ENCODE peak calls at places on chromosomes 6 and 20, in four cellular contexts. L is adrenal gland, Z is HCT116, P is IMR-90. X is an unnamed sample. For H3K4me1, the result is how much of the 10 kb centered on the place peaks cover.

GRCh38 chr20:49345538-49345937 is 67.7 kb upstream of the ZNFX1 start:
- DNase-seq in L (no peak), P (peak), Z (no peak), X (peak)

GRCh38 chr20:62632575-62632974 is 9.7 kb upstream of the SLCO4A1 start:
- DNase-seq in Z (no peak), L (no peak), P (no peak), X (no peak)

GRCh38 chr6:122871079-122871478 is 82.0 kb downstream of the SMPDL3A start:
- DNase-seq in P (no peak), Z (no peak), L (no peak), X (no peak)

GRCh38 chr6:72626126-72626525 is 4.3 kb downstream of the KCNQ5 start:
- DNase-seq in P (no peak), L (no peak), Z (no peak), X (no peak)

GRCh38 chr6:132931937-132932336 is 117.6 kb downstream of the RPS12 start:
- DNase-seq in L (no peak), Z (no peak), P (peak), X (peak)

GRCh38 chr6:169589699-169590257 is 112.1 kb downstream of the WDR27 start:
- DNase-seq in L (no peak), Z (no peak), P (no peak), X (peak)

GRCh38 chr6:168616807-168617756 is 176.1 kb downstream of the SMOC2 start:
- DNase-seq in Z (no peak), P (no peak), L (peak), X (no peak)

GRCh38 chr6:29626948-29627761 is 5.8 kb downstream of the GABBR1 start:
- DNase-seq in P (no peak), L (no peak), Z (no peak), X (no peak)

GRCh38 chr20:2453792-2454191 is 16.8 kb downstream of the SNRPB start:
- DNase-seq in L (no peak), P (no peak), Z (no peak), X (no peak)

GRCh38 chr20:58297394-58297793 is 12.1 kb upstream of the RAB22A start:
- DNase-seq in P (no peak), Z (no peak), L (no peak), X (no peak)

GRCh38 chr20:16472045-16472872 is 101.0 kb downstream of the KIF16B start:
- DNase-seq in P (peak), L (no peak), Z (no peak), X (no peak)

GRCh38 chr6:112289039-112289566 is 34.7 kb upstream of the LAMA4 start:
- DNase-seq in L (peak), Z (no peak), P (peak), X (peak)

GRCh38 chr6:147741419-147741818 is 232.9 kb downstream of the SAMD5 start:
- DNase-seq in L (no peak), Z (no peak), P (peak), X (no peak)

GRCh38 chr6:47343631-47344421 is 34.1 kb upstream of the TNFRSF21 start:
- DNase-seq in Z (no peak), L (no peak), P (no peak), X (no peak)

GRCh38 chr6:52176550-52176949 is 9.6 kb upstream of the IL17A start:
- DNase-seq in Z (no peak), L (no peak), P (no peak), X (no peak)

GRCh38 chr20:38184098-38184497 is 19.0 kb upstream of the TGM2 start:
- DNase-seq in Z (no peak), P (no peak), L (no peak), X (no peak)

GRCh38 chr6:32944265-32944664 is 3.4 kb upstream of the HLA-DMB start:
- DNase-seq in L (no peak), P (no peak), Z (no peak), X (no peak)

GRCh38 chr6:52570291-52570700 is 6.6 kb downstream of the TRAM2 start:
- DNase-seq in P (no peak), L (no peak), Z (no peak), X (no peak)

GRCh38 chr6:2900821-2901644 is 2.1 kb downstream of the SERPINB9 start:
- DNase-seq in L (peak), P (no peak), Z (no peak), X (no peak)
- H3K4me1 ChIP-seq in L (under half), P (under half), Z (under half), X (under half)

GRCh38 chr6:127458190-127458589 is 999 bp downstream of the KIAA0408 start:
- DNase-seq in L (no peak), P (no peak), Z (no peak), X (no peak)
- H3K4me3 ChIP-seq in L (no peak), P (no peak), Z (no peak), X (peak)

GRCh38 chr20:44596010-44596409 is 13.6 kb downstream of the PKIG start:
- DNase-seq in P (no peak), L (no peak), Z (no peak), X (no peak)

GRCh38 chr20:44597516-44597915 is 15.1 kb downstream of the PKIG start:
- DNase-seq in Z (no peak), P (no peak), L (no peak), X (no peak)

GRCh38 chr20:44598413-44599290 is 16.3 kb downstream of the PKIG start:
- DNase-seq in P (no peak), L (peak), Z (no peak), X (no peak)

GRCh38 chr20:44597930-44598329 is 15.6 kb downstream of the PKIG start:
- DNase-seq in Z (no peak), L (no peak), P (no peak), X (no peak)

GRCh38 chr20:44596876-44597275 is 14.5 kb downstream of the PKIG start:
- DNase-seq in Z (no peak), P (no peak), L (no peak), X (no peak)
- H3K27ac ChIP-seq in Z (no peak), P (no peak), L (peak), X (no peak)

DNA sequence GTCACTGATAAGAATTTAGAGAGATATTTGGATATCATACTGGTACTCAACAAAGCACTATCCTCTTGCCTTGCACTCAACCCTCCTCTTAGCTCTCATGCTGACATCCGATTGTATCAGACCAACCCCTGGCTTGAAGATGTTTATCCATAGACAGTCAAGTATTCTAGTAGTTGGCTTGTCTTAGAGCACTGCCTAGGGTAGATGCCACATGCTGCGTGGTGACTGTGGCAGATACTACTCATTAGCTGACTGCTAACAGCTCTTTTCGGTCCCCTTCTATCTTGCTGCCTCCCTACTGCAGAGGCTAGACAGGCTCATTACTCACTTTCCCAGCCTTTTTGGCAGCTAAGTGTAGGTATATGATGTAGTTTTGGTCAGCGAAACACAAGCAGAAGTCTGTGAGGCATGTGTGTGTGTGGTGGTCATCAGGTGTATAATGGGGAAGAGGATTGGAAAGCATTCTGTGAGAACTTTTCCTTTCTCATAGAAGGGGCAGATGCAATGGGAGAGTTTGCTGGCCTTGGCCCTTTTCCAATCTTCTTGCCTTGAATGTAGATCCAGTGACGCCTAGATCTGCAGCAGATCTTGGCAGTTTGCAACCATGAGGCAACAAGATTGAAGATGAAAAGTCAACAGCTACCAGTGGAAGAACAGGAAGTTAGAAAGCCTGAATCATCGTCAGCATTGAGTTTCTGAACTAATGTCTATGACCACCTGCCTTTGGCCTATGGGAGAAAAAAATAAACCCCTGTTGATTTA is 4.4 kb upstream of the IFNGR1 start:
- DNase-seq in L (peak), P (peak), Z (no peak), X (no peak)
- H3K4me1 ChIP-seq in L (under half), P (under half), Z (under half), X (under half)